ENCODE peak calls at places on chromosomes 3 and 15, in six cellular contexts. One of them, this sample, is unnamed.

GRCh38 chr3:64666171-64666581 is 21.6 kb downstream of the ADAMTS9 start:
- DNase-seq in cardiac fibroblast: peak
- DNase-seq in astrocyte of the hippocampus: peak
- DNase-seq in HS-27A: no peak
- DNase-seq in NB4: no peak
- DNase-seq in aorta: no peak
- DNase-seq in this sample: no peak

GRCh38 chr3:55547086-55547666 is 60.1 kb upstream of the WNT5A start:
- DNase-seq in HS-27A: no peak
- DNase-seq in astrocyte of the hippocampus: no peak
- DNase-seq in cardiac fibroblast: no peak
- DNase-seq in aorta: no peak
- DNase-seq in NB4: no peak
- DNase-seq in this sample: no peak

GRCh38 chr15:33780011-33780768 is 188.1 kb upstream of the CHRM5 start:
- DNase-seq in HS-27A: no peak
- DNase-seq in cardiac fibroblast: no peak
- DNase-seq in aorta: no peak
- DNase-seq in astrocyte of the hippocampus: no peak
- DNase-seq in NB4: no peak
- DNase-seq in this sample: no peak

GRCh38 chr3:124760601-124761000 is 30.3 kb downstream of the UMPS start:
- DNase-seq in HS-27A: peak
- DNase-seq in NB4: no peak
- DNase-seq in cardiac fibroblast: peak
- DNase-seq in astrocyte of the hippocampus: peak
- DNase-seq in aorta: no peak
- DNase-seq in this sample: peak

GRCh38 chr3:15581471-15582394 is 19.6 kb downstream of the HACL1 start:
- DNase-seq in aorta: no peak
- DNase-seq in cardiac fibroblast: no peak
- DNase-seq in astrocyte of the hippocampus: no peak
- DNase-seq in NB4: no peak
- DNase-seq in HS-27A: no peak
- DNase-seq in this sample: no peak

GRCh38 chr3:186057594-186057993 is 51.3 kb downstream of the ETV5 start:
- DNase-seq in cardiac fibroblast: peak
- DNase-seq in HS-27A: no peak
- DNase-seq in astrocyte of the hippocampus: peak
- DNase-seq in NB4: peak
- DNase-seq in aorta: no peak
- DNase-seq in this sample: peak

GRCh38 chr3:134911611-134912604 is 116.8 kb downstream of the EPHB1 start:
- DNase-seq in HS-27A: no peak
- DNase-seq in cardiac fibroblast: no peak
- DNase-seq in astrocyte of the hippocampus: peak
- DNase-seq in aorta: no peak
- DNase-seq in NB4: no peak
- DNase-seq in this sample: no peak

GRCh38 chr3:66099541-66100065 is 60.9 kb upstream of the MAGI1 start:
- DNase-seq in HS-27A: no peak
- DNase-seq in cardiac fibroblast: no peak
- DNase-seq in astrocyte of the hippocampus: peak
- DNase-seq in NB4: no peak
- DNase-seq in aorta: no peak
- DNase-seq in this sample: no peak

GRCh38 chr3:46632792-46633191 is 20.5 kb downstream of the FAM240A start:
- DNase-seq in cardiac fibroblast: peak
- DNase-seq in HS-27A: no peak
- DNase-seq in astrocyte of the hippocampus: no peak
- DNase-seq in aorta: no peak
- DNase-seq in NB4: peak
- DNase-seq in this sample: no peak

GRCh38 chr15:61828008-61828407 is 232.2 kb downstream of the VPS13C start:
- DNase-seq in aorta: no peak
- DNase-seq in astrocyte of the hippocampus: no peak
- DNase-seq in HS-27A: no peak
- DNase-seq in cardiac fibroblast: no peak
- DNase-seq in NB4: no peak
- DNase-seq in this sample: no peak

GRCh38 chr3:99962703-99963102 is 145.0 kb downstream of the CMSS1 start:
- DNase-seq in aorta: no peak
- DNase-seq in HS-27A: peak
- DNase-seq in astrocyte of the hippocampus: peak
- DNase-seq in cardiac fibroblast: peak
- DNase-seq in NB4: no peak
- DNase-seq in this sample: peak

This sample was measured in brain microvascular endothelial cell.